ENCODE peak calls at places on chromosomes 4 and X, in eight cellular contexts. One of them, this sample, is unnamed.

GRCh38 chrX:114584434-114584943 is 603 bp downstream of the HTR2C start:
- DNase-seq in mammary epithelial cell: no peak
- DNase-seq in left ventricle myocardium inferior: no peak
- DNase-seq in vagina: no peak
- DNase-seq in heart right ventricle: no peak
- DNase-seq in cardiac fibroblast: no peak
- DNase-seq in lung: no peak
- DNase-seq in OCI-LY7: no peak
- DNase-seq in this sample: no peak

GRCh38 chrX:25858273-25858880 is 279.8 kb upstream of the MAGEB18 start:
- DNase-seq in vagina: no peak
- DNase-seq in cardiac fibroblast: peak; percentile 38
- DNase-seq in left ventricle myocardium inferior: no peak
- DNase-seq in heart right ventricle: no peak
- DNase-seq in OCI-LY7: no peak
- DNase-seq in mammary epithelial cell: no peak
- DNase-seq in lung: no peak
- DNase-seq in this sample: peak; percentile 46

GRCh38 chrX:64975989-64976672 is at the start of gene ZC4H2:
- DNase-seq in lung: peak; percentile 69
- DNase-seq in OCI-LY7: peak; percentile 82
- DNase-seq in vagina: no peak
- DNase-seq in left ventricle myocardium inferior: peak; percentile 71
- DNase-seq in cardiac fibroblast: peak; percentile 78
- DNase-seq in heart right ventricle: peak; percentile 72
- DNase-seq in mammary epithelial cell: peak; percentile 69
- DNase-seq in this sample: peak; percentile 82

GRCh38 chr4:13024147-13025105 is 459.7 kb downstream of the RAB28 start:
- DNase-seq in cardiac fibroblast: no peak
- DNase-seq in lung: no peak
- DNase-seq in OCI-LY7: no peak
- DNase-seq in heart right ventricle: no peak
- DNase-seq in mammary epithelial cell: no peak
- DNase-seq in vagina: no peak
- DNase-seq in left ventricle myocardium inferior: no peak
- DNase-seq in this sample: no peak

GRCh38 chr4:90025248-90025647 is 101.9 kb upstream of the CCSER1 start:
- DNase-seq in vagina: no peak
- DNase-seq in OCI-LY7: no peak
- DNase-seq in lung: no peak
- DNase-seq in heart right ventricle: no peak
- DNase-seq in cardiac fibroblast: peak; percentile 4
- DNase-seq in mammary epithelial cell: peak; percentile 9
- DNase-seq in left ventricle myocardium inferior: no peak
- DNase-seq in this sample: peak; percentile 16

GRCh38 chr4:101823864-101824263 is 33.3 kb downstream of the BANK1 start:
- DNase-seq in OCI-LY7: no peak
- DNase-seq in mammary epithelial cell: no peak
- DNase-seq in vagina: no peak
- DNase-seq in cardiac fibroblast: no peak
- DNase-seq in left ventricle myocardium inferior: no peak
- DNase-seq in lung: no peak
- DNase-seq in heart right ventricle: no peak
- DNase-seq in this sample: no peak

GRCh38 chr4:139085141-139085540 is 69.6 kb downstream of the NOCT start:
- DNase-seq in heart right ventricle: no peak
- DNase-seq in cardiac fibroblast: peak; percentile 46
- DNase-seq in vagina: no peak
- DNase-seq in OCI-LY7: peak; percentile 26
- DNase-seq in mammary epithelial cell: peak; percentile 6
- DNase-seq in left ventricle myocardium inferior: no peak
- DNase-seq in lung: no peak
- DNase-seq in this sample: peak; percentile 42

GRCh38 chr4:98517444-98518021 is 140.9 kb downstream of the TSPAN5 start:
- DNase-seq in vagina: no peak
- DNase-seq in cardiac fibroblast: peak; percentile 23
- DNase-seq in heart right ventricle: no peak
- DNase-seq in lung: no peak
- DNase-seq in OCI-LY7: no peak
- DNase-seq in left ventricle myocardium inferior: no peak
- DNase-seq in mammary epithelial cell: no peak
- DNase-seq in this sample: peak; percentile 78

GRCh38 chr4:106691749-106692148 is 323.2 kb upstream of the GIMD1 start:
- DNase-seq in cardiac fibroblast: peak; percentile 43
- DNase-seq in left ventricle myocardium inferior: no peak
- DNase-seq in vagina: no peak
- DNase-seq in mammary epithelial cell: no peak
- DNase-seq in OCI-LY7: no peak
- DNase-seq in lung: no peak
- DNase-seq in heart right ventricle: no peak
- DNase-seq in this sample: peak; percentile 22

GRCh38 chr4:73729534-73730165 is 10.7 kb upstream of the CXCL8 start:
- DNase-seq in lung: peak; percentile 57
- DNase-seq in left ventricle myocardium inferior: peak; percentile 62
- DNase-seq in cardiac fibroblast: peak; percentile 97
- DNase-seq in OCI-LY7: peak; percentile 42
- DNase-seq in vagina: no peak
- DNase-seq in heart right ventricle: peak; percentile 60
- DNase-seq in mammary epithelial cell: peak; percentile 84
- DNase-seq in this sample: peak; percentile 96

GRCh38 chr4:139920552-139920951 is 233.4 kb downstream of the MAML3 start:
- DNase-seq in left ventricle myocardium inferior: peak; percentile 27
- DNase-seq in mammary epithelial cell: no peak
- DNase-seq in vagina: no peak
- DNase-seq in OCI-LY7: no peak
- DNase-seq in cardiac fibroblast: no peak
- DNase-seq in lung: no peak
- DNase-seq in heart right ventricle: no peak
- DNase-seq in this sample: no peak

GRCh38 chr4:32196950-32197688 is 1477.0 kb downstream of the PCDH7 start:
- DNase-seq in lung: no peak
- DNase-seq in vagina: no peak
- DNase-seq in mammary epithelial cell: no peak
- DNase-seq in cardiac fibroblast: no peak
- DNase-seq in OCI-LY7: no peak
- DNase-seq in heart right ventricle: no peak
- DNase-seq in left ventricle myocardium inferior: no peak
- DNase-seq in this sample: no peak

GRCh38 chr4:33316033-33316432 is 2595.9 kb downstream of the PCDH7 start:
- DNase-seq in vagina: no peak
- DNase-seq in mammary epithelial cell: no peak
- DNase-seq in left ventricle myocardium inferior: no peak
- DNase-seq in heart right ventricle: no peak
- DNase-seq in lung: no peak
- DNase-seq in OCI-LY7: no peak
- DNase-seq in cardiac fibroblast: peak; percentile 40
- DNase-seq in this sample: peak; percentile 56

GRCh38 chrX:15686818-15687685 is 22.4 kb upstream of the CLTRN start:
- DNase-seq in OCI-LY7: peak; percentile 63
- DNase-seq in cardiac fibroblast: peak; percentile 65
- DNase-seq in lung: peak; percentile 64
- DNase-seq in vagina: no peak
- DNase-seq in heart right ventricle: peak; percentile 39
- DNase-seq in mammary epithelial cell: peak; percentile 49
- DNase-seq in left ventricle myocardium inferior: no peak
- DNase-seq in this sample: peak; percentile 66

GRCh38 chr4:3516836-3517730 is 15.1 kb downstream of the LRPAP1 start:
- DNase-seq in left ventricle myocardium inferior: peak; percentile 11
- DNase-seq in heart right ventricle: no peak
- DNase-seq in OCI-LY7: no peak
- DNase-seq in lung: no peak
- DNase-seq in mammary epithelial cell: no peak
- DNase-seq in vagina: no peak
- DNase-seq in cardiac fibroblast: no peak
- DNase-seq in this sample: peak; percentile 9

GRCh38 chr4:184732126-184732525 is 1.8 kb downstream of the CENPU start:
- DNase-seq in left ventricle myocardium inferior: no peak
- DNase-seq in cardiac fibroblast: peak; percentile 72
- DNase-seq in mammary epithelial cell: peak; percentile 94
- DNase-seq in heart right ventricle: no peak
- DNase-seq in OCI-LY7: peak; percentile 14
- DNase-seq in vagina: no peak
- DNase-seq in lung: peak; percentile 83
- DNase-seq in this sample: no peak

GRCh38 chr4:114400531-114400930 is 198.1 kb upstream of the UGT8 start:
- DNase-seq in vagina: no peak
- DNase-seq in lung: no peak
- DNase-seq in mammary epithelial cell: peak; percentile 64
- DNase-seq in OCI-LY7: no peak
- DNase-seq in left ventricle myocardium inferior: no peak
- DNase-seq in cardiac fibroblast: peak; percentile 4
- DNase-seq in heart right ventricle: no peak
- DNase-seq in this sample: no peak

GRCh38 chrX:112008724-112009123 is 73.9 kb downstream of the TRPC5 start:
- DNase-seq in OCI-LY7: no peak
- DNase-seq in mammary epithelial cell: no peak
- DNase-seq in heart right ventricle: no peak
- DNase-seq in cardiac fibroblast: no peak
- DNase-seq in lung: no peak
- DNase-seq in vagina: no peak
- DNase-seq in left ventricle myocardium inferior: no peak
- DNase-seq in this sample: no peak

GRCh38 chrX:143429021-143429570 is 88.2 kb downstream of the SPANXN3 start:
- DNase-seq in mammary epithelial cell: no peak
- DNase-seq in vagina: no peak
- DNase-seq in OCI-LY7: no peak
- DNase-seq in cardiac fibroblast: peak; percentile 52
- DNase-seq in heart right ventricle: no peak
- DNase-seq in lung: no peak
- DNase-seq in left ventricle myocardium inferior: no peak
- DNase-seq in this sample: peak; percentile 32

GRCh38 chrX:149505671-149506070 is 565 bp upstream of the IDS start:
- DNase-seq in left ventricle myocardium inferior: no peak
- DNase-seq in cardiac fibroblast: no peak
- DNase-seq in mammary epithelial cell: no peak
- DNase-seq in heart right ventricle: no peak
- DNase-seq in vagina: no peak
- DNase-seq in lung: no peak
- DNase-seq in OCI-LY7: no peak
- DNase-seq in this sample: no peak
- H3K4me3 ChIP-seq in left ventricle myocardium inferior: peak overlapping the region; percentile 78
- H3K4me3 ChIP-seq in cardiac fibroblast: no peak overlapping the region
- H3K4me3 ChIP-seq in mammary epithelial cell: no peak overlapping the region
- H3K4me3 ChIP-seq in heart right ventricle: peak overlapping the region; percentile 79
- H3K4me3 ChIP-seq in vagina: peak overlapping the region; percentile 61
- H3K4me3 ChIP-seq in lung: no peak overlapping the region
- H3K4me3 ChIP-seq in OCI-LY7: peak overlapping the region; percentile 89
- H3K4me3 ChIP-seq in this sample: no peak overlapping the region

GRCh38 chrX:132294192-132294591 is 74.9 kb upstream of the RAP2C start:
- DNase-seq in cardiac fibroblast: no peak
- DNase-seq in left ventricle myocardium inferior: no peak
- DNase-seq in heart right ventricle: no peak
- DNase-seq in lung: no peak
- DNase-seq in mammary epithelial cell: no peak
- DNase-seq in OCI-LY7: no peak
- DNase-seq in vagina: no peak
- DNase-seq in this sample: no peak

GRCh38 chrX:132294776-132295495 is 75.7 kb upstream of the RAP2C start:
- DNase-seq in cardiac fibroblast: no peak
- DNase-seq in heart right ventricle: no peak
- DNase-seq in vagina: no peak
- DNase-seq in left ventricle myocardium inferior: no peak
- DNase-seq in lung: no peak
- DNase-seq in OCI-LY7: no peak
- DNase-seq in mammary epithelial cell: no peak
- DNase-seq in this sample: no peak

DNA sequence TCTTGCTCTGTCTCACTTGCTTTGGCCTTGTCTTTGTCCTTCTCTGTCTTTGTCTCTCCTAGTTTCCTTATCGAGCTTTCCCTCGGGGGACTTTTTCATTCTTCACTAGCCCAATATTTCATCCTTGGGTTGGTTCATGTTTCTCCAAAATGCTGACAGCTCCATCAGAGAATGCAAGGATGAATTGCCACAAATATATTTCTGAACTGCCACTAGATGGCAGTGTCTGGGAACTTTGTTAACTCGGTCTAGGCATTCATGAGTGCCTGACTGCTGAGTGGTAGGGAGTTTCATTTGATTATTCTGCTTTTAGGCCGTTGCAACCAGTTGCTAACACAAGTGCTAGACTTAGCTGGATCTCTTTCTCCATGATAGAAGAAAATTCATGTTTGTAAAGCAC is 73.5 kb upstream of the RAP2C start:
- DNase-seq in heart right ventricle: peak; percentile 21
- DNase-seq in mammary epithelial cell: peak; percentile 49
- DNase-seq in vagina: no peak
- DNase-seq in OCI-LY7: peak; percentile 61
- DNase-seq in cardiac fibroblast: peak; percentile 70
- DNase-seq in lung: no peak
- DNase-seq in left ventricle myocardium inferior: no peak
- DNase-seq in this sample: peak; percentile 71
- TF ChIP-seq CTCF in heart right ventricle: peak; percentile 55
- TF ChIP-seq CTCF in mammary epithelial cell: peak; percentile 75
- TF ChIP-seq CTCF in vagina: peak; percentile 41
- TF ChIP-seq CTCF in OCI-LY7: peak; percentile 74
- TF ChIP-seq CTCF in cardiac fibroblast: peak; percentile 40
- TF ChIP-seq CTCF in lung: peak; percentile 27
- TF ChIP-seq CTCF in left ventricle myocardium inferior: peak; percentile 66
- TF ChIP-seq CTCF in this sample: peak; percentile 41

DNA sequence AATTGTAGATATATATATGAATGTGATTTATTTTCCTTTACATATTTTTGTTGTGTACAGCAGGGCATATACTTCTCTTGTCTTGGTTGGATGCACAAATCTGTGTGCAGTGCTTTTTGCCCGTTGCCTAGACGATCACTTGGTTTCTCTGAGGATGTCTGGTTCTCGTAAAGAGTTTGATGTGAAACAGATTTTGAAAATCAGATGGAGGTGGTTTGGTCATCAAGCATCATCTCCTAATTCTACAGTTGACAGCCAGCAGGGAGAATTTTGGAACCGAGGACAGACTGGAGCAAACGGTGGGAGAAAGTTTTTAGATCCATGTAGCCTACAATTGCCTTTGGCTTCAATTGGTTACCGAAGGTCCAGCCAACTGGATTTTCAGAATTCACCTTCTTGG is 467 bp downstream of the KLHL5 start:
- DNase-seq in heart right ventricle: no peak
- DNase-seq in cardiac fibroblast: no peak
- DNase-seq in OCI-LY7: no peak
- DNase-seq in vagina: no peak
- DNase-seq in lung: no peak
- DNase-seq in mammary epithelial cell: no peak
- DNase-seq in left ventricle myocardium inferior: no peak
- DNase-seq in this sample: no peak
- H3K4me3 ChIP-seq in heart right ventricle: no peak overlapping the region
- H3K4me3 ChIP-seq in cardiac fibroblast: no peak overlapping the region
- H3K4me3 ChIP-seq in OCI-LY7: no peak overlapping the region
- H3K4me3 ChIP-seq in vagina: no peak overlapping the region
- H3K4me3 ChIP-seq in lung: no peak overlapping the region
- H3K4me3 ChIP-seq in mammary epithelial cell: no peak overlapping the region
- H3K4me3 ChIP-seq in left ventricle myocardium inferior: no peak overlapping the region
- H3K4me3 ChIP-seq in this sample: no peak overlapping the region

DNA sequence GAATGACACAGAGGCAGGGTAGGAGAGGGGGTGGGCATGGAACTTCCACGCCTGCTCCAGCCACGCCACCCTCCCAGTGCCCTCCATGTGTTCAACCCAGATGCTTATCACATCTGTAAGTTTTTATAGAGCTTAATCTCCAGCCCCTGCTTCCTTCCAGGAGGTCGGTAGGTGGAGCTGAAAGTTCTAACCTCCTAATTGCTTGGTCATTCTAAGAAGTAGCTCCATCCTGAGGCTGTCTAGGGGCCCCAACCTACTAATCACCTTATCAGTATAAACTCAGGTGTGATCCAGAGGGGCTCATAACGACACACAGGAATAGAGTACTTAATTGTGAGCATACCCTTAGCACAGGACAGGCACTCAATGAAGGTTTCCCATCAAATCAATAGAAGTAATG is 18.3 kb downstream of the QDPR start:
- DNase-seq in heart right ventricle: no peak
- DNase-seq in mammary epithelial cell: no peak
- DNase-seq in left ventricle myocardium inferior: no peak
- DNase-seq in lung: no peak
- DNase-seq in vagina: no peak
- DNase-seq in cardiac fibroblast: no peak
- DNase-seq in OCI-LY7: no peak
- DNase-seq in this sample: no peak
- TF ChIP-seq CTCF in heart right ventricle: no peak
- TF ChIP-seq CTCF in mammary epithelial cell: no peak
- TF ChIP-seq CTCF in left ventricle myocardium inferior: no peak
- TF ChIP-seq CTCF in lung: no peak
- TF ChIP-seq CTCF in vagina: no peak
- TF ChIP-seq CTCF in cardiac fibroblast: no peak
- TF ChIP-seq CTCF in OCI-LY7: no peak
- TF ChIP-seq CTCF in this sample: no peak